ENCODE peak calls at places on chromosomes 7 and 10, in five cellular contexts. D is tibial nerve, G is WTC11, T is choroid plexus epithelial cell, O is GM13977. F is an unnamed sample.

GRCh38 chr10:12499587-12499986 is 150.2 kb downstream of the CAMK1D start:
- DNase-seq in D (no peak), G (no peak), T (peak; percentile 22), O (no peak), F (no peak)

GRCh38 chr10:3811331-3811870 is 26.4 kb upstream of the KLF6 start:
- DNase-seq in D (no peak), G (no peak), T (peak; percentile 96), O (peak; percentile 58), F (peak; percentile 58)

GRCh38 chr10:80537086-80537704 is 507 bp upstream of the SH2D4B start:
- DNase-seq in D (no peak), G (no peak), T (no peak), O (no peak), F (no peak)

GRCh38 chr10:33897255-33897893 is 562.9 kb upstream of the NRP1 start:
- DNase-seq in D (no peak), G (no peak), T (peak; percentile 42), O (no peak), F (no peak)

GRCh38 chr7:129952164-129952652 is 552 bp downstream of the UBE2H start:
- DNase-seq in D (no peak), G (no peak), T (peak; percentile 31), O (peak; percentile 48), F (peak; percentile 46)

GRCh38 chr7:70093496-70093895 is 495.2 kb downstream of the AUTS2 start:
- DNase-seq in D (no peak), G (no peak), T (no peak), O (no peak), F (no peak)

GRCh38 chr7:40643664-40644063 is 508.9 kb downstream of the SUGCT start:
- DNase-seq in D (no peak), G (no peak), T (no peak), O (no peak), F (no peak)

GRCh38 chr10:43873717-43874116 is 225.0 kb upstream of the ZNF32 start:
- DNase-seq in D (no peak), G (no peak), T (no peak), O (no peak), F (no peak)

GRCh38 chr10:77685494-77685893 is 47.9 kb upstream of the KCNMA1 start:
- DNase-seq in D (no peak), G (no peak), T (no peak), O (no peak), F (no peak)

DNA sequence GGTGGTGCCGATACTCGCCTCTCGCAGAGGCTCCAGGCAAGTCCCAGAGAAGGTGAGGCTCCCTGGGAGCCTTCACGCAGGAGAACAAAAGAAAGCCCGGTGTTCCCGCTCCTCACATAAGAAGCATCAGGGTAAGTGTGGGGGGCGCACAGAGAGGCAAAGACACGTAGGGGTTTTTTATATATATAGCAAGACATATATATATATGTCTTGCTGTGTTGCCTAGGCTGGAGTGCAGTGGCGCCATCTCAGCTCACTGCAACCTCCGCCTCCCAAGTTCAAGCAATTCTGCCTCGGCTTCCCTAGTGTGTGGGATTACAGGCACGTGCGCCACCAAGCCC is 61.3 kb downstream of the PDIA4 start:
- DNase-seq in D (no peak), G (no peak), T (no peak), O (no peak), F (no peak)
- TF ChIP-seq CTCF in D (no peak), G (no peak), T (no peak), O (no peak), F (no peak)

GRCh38 chr7:99451936-99452335 is 13.2 kb downstream of the CPSF4 start:
- DNase-seq in D (no peak), G (no peak), T (no peak), O (no peak), F (no peak)

GRCh38 chr7:99446096-99446495 is 7.4 kb downstream of the CPSF4 start:
- DNase-seq in D (no peak), G (no peak), T (no peak), O (no peak), F (no peak)

GRCh38 chr7:99452541-99452940 is 13.4 kb downstream of the ATP5MF start:
- DNase-seq in D (no peak), G (no peak), T (no peak), O (no peak), F (no peak)

GRCh38 chr7:99448855-99449254 is 10.1 kb downstream of the CPSF4 start:
- DNase-seq in D (no peak), G (no peak), T (no peak), O (no peak), F (no peak)

GRCh38 chr7:99447943-99448342 is 9.2 kb downstream of the CPSF4 start:
- DNase-seq in D (no peak), G (no peak), T (no peak), O (no peak), F (no peak)
- TF ChIP-seq CTCF in D (no peak), G (no peak), T (no peak), O (no peak), F (no peak)

DNA sequence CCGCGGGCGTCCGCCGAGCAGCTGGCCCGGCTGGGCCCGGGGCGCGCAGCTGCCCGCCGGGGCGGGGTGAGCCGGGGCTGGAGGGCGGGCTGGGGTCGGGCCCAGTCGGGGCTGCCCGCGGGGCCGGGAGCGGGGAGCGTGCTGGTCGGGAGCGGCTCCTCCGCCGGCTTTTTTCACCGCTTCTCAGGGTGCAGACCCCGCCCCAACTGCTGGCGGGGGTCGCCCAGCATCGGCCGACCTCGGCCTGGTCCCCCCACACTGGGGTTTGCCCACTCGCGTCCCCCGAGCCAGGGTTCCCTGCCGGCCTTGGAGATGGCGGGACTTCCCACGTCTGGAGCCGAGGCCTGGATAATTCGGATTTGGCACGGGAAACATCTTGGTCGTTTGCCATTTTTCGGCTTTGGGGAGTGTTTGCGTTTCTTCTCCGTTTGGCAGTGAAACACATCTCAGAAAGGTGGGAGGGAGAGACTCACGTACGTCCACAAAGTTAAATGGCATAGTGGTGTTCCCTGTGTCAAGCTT is 432 bp downstream of the TMEM248 start:
- DNase-seq in D (no peak), G (peak; percentile 24), T (peak; percentile 43), O (peak; percentile 54), F (no peak)
- TF ChIP-seq CTCF in D (no peak), G (no peak), T (no peak), O (no peak), F (no peak)

DNA sequence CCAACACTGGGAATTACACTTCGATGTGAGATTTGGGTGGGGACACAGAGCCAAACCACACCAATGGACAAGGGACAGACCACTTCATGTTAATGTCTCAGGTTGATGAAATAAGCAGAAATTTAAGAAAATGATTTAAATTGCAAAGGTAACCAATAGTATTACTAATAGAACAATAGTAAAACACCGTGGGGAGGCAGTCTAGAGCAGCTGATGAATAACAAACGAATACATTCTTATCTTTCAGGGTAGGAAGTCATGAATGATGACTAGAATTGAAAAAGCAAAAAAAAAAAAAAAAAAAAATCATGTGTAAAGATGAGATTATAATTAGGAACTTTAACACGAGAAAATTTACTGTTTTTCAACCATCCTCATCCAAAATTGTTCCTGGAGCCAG is 171.9 kb upstream of the TEX47 start:
- DNase-seq in D (no peak), G (no peak), T (no peak), O (no peak), F (no peak)
- TF ChIP-seq CTCF in D (no peak), G (no peak), T (no peak), O (peak; percentile 31), F (no peak)

GRCh38 chr7:26490631-26491624 is 199.3 kb downstream of the SNX10 start:
- DNase-seq in D (no peak), G (no peak), T (no peak), O (no peak), F (no peak)
- TF ChIP-seq CTCF in D (no peak), G (no peak), T (no peak), O (no peak), F (no peak)

GRCh38 chr10:93415693-93416092 is 66.4 kb downstream of the MYOF start:
- DNase-seq in D (no peak), G (no peak), T (no peak), O (no peak), F (no peak)
- TF ChIP-seq CTCF in D (no peak), G (peak; percentile 16), T (peak; percentile 47), O (peak; percentile 12), F (no peak)

DNA sequence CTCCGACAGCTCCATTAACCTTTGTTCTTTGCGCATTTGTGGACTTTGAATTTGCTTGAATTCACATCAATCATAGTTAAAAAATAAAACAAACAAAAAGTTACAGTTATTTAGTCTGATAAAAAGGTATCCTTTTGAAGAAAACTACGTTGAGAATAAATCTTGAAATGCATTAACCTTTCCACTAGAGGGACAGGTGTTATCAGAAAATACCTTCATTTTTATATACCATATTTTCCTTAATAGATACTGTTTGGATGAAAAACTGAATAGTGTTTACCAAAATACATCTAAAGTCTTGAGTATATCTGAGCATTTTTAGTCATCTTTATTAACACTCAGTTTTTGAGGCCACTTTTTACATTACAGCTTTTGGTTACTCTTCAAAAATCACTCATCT is 371.9 kb downstream of the ZWINT start:
- DNase-seq in D (no peak), G (no peak), T (no peak), O (no peak), F (no peak)
- TF ChIP-seq CTCF in D (no peak), G (no peak), T (no peak), O (no peak), F (no peak)